ENCODE peak calls at places on chromosomes 5 and 9, in four cellular contexts. G is HepG2, F is K562, X is GM12878. Y is an unnamed sample.

GRCh38 chr5:115194671-115195070 is 25.0 kb upstream of the TRIM36 start:
- DNase-seq in G (peak; percentile 60), F (no peak), X (no peak), Y (no peak)

GRCh38 chr9:136056546-136057235 is 38.4 kb downstream of the NACC2 start:
- DNase-seq in G (no peak), F (no peak), X (no peak), Y (no peak)

GRCh38 chr9:136222896-136223266 is 18.0 kb upstream of the LHX3 start:
- DNase-seq in G (no peak), F (no peak), X (no peak), Y (no peak)

GRCh38 chr5:95842955-95843544 is 20.5 kb upstream of the GLRX start:
- DNase-seq in G (peak; percentile 88), F (peak; percentile 40), X (no peak), Y (no peak)

GRCh38 chr5:158054388-158055092 is 195.6 kb upstream of the CLINT1 start:
- DNase-seq in G (no peak), F (no peak), X (no peak), Y (peak; percentile 47)

GRCh38 chr5:172175263-172175719 is 12.7 kb downstream of the STK10 start:
- DNase-seq in G (peak; percentile 25), F (peak; percentile 43), X (peak; percentile 75), Y (no peak)

GRCh38 chr9:3525088-3525835 is 539 bp downstream of the RFX3 start:
- DNase-seq in G (no peak), F (peak; percentile 26), X (no peak), Y (peak; percentile 6)

GRCh38 chr5:94793113-94793815 is 174.8 kb downstream of the SLF1 start:
- DNase-seq in G (no peak), F (no peak), X (peak; percentile 92), Y (no peak)

GRCh38 chr9:94881023-94881422 is 154.5 kb downstream of the AOPEP start:
- DNase-seq in G (no peak), F (no peak), X (no peak), Y (no peak)

GRCh38 chr9:101460965-101461364 is 25.4 kb upstream of the ALDOB start:
- DNase-seq in G (no peak), F (no peak), X (no peak), Y (no peak)

GRCh38 chr9:124210697-124211096 is 47.1 kb upstream of the NEK6 start:
- DNase-seq in G (no peak), F (no peak), X (peak; percentile 69), Y (no peak)

GRCh38 chr5:56316302-56316994 is 83.3 kb upstream of the ANKRD55 start:
- DNase-seq in G (no peak), F (no peak), X (no peak), Y (no peak)

GRCh38 chr5:134275822-134276221 is 49.9 kb upstream of the PPP2CA start:
- DNase-seq in G (no peak), F (no peak), X (peak; percentile 37), Y (no peak)
- TF ChIP-seq BHLHE40 in G (no peak), F (no peak), X (peak; percentile 72), Y (no peak)

DNA sequence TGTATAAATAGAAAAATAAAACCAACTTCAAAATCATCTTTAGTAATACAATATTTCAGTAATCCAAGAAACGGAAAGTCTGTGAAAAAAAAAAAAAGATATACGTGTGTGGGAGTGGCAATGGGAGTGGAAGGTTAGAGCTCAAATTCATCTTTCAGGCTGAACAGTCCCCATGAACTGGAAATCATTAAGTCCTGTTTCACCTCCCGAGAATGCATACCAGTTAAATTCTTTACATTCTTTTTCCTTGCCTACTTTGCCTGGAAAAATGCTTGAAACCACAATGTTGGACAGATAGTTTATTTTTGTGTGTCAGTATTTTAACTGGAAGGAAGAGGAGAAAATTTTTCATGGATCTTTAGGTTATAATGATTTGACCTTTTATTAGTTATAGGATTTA is 166.8 kb downstream of the MUSK start:
- DNase-seq in G (peak; percentile 3), F (no peak), X (no peak), Y (no peak)
- TF ChIP-seq TARDBP in G (no peak), F (no peak), X (no peak), Y (no peak)

DNA sequence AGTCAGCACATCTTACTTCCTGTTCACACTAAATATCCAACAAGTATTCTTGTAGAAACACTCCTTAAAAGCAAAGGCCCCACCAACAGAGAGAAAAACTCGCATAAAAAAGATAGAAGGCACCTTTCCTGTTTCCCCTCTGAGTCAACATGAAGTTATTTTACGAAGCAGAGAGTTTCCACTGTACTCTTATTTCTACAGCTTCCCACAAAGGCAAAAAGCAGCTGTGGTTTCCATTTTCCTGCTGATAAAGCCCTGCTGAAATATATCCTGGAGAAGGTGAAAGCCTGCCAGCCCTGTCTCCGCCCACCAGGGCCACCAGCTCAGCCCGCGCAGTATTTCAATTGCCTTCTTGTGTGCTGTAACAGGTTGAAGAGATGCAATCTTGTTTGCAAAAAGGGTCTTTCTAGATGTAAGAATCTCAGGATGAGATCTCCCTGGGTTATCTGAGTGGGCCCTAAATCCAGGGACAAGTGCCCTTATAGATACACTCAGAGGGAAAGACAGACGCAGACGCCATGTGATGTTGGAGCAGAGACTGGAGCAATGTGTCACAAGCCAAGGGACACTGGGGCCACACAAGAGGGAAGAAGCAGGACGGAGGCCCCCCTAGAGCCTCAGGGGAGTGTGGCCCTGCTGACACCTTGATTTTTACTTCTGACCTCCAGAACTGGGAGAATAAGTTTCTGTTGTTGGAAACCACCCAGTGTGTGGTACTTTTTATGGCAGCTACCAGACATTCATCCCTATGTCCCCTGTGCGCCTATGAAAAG is 19.9 kb downstream of the SEMA4D start:
- DNase-seq in G (no peak), F (no peak), X (no peak), Y (no peak)
- TF ChIP-seq BHLHE40 in G (no peak), F (no peak), X (no peak), Y (no peak)

DNA sequence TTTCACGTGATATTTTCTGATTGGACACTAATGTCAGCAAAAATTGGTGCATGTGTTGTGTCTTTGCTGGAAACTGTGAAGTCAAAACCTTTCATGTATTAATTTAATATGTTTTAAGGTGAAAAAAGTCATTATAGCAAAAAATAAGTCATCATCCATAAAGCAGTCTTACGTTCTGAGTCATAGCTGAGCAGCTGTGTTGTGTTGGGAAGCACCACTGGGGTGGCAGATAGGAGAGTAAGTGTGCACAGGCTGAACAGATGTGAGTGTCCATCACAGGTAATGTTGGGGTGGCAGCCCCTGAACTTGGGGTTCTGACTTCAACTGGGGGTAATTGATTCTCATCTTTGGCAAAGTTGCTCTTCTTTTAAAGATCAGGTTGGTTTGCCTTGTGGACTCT is 156.8 kb downstream of the NXNL2 start:
- DNase-seq in G (no peak), F (no peak), X (no peak), Y (no peak)
- TF ChIP-seq TARDBP in G (no peak), F (no peak), X (no peak), Y (no peak)

GRCh38 chr5:3796736-3797135 is 201.1 kb downstream of the IRX1 start:
- DNase-seq in G (no peak), F (no peak), X (no peak), Y (no peak)
- TF ChIP-seq BHLHE40 in G (no peak), F (no peak), X (no peak), Y (no peak)

GRCh38 chr5:132425009-132425937 is 55.8 kb downstream of the SLC22A5 start:
- DNase-seq in G (no peak), F (peak; percentile 50), X (peak; percentile 93), Y (no peak)
- TF ChIP-seq TARDBP in G (no peak), F (no peak), X (peak; percentile 51), Y (no peak)

GRCh38 chr9:107813287-107813686 is 323.7 kb upstream of the KLF4 start:
- DNase-seq in G (no peak), F (no peak), X (no peak), Y (no peak)
- TF ChIP-seq BHLHE40 in G (no peak), F (no peak), X (no peak), Y (no peak)

DNA sequence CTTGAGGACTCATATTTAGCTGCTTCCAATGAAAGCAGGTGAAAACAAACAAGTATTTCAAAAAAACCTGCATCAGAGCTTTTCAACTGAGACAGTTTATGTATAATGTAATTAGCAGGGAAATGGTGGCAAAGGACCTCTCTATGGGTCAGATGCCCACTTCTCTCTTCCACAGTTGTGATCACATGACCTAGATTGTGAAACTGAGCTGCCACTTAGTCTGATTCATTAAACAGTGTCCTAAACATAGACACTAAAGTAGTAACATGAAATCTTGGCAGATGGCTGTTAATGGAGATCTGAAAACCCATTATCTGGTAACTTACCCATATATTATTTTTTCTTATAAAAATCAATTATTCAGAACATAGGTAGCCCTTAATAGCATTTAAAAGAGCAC is 663.6 kb upstream of the RIOK2 start:
- DNase-seq in G (no peak), F (no peak), X (no peak), Y (no peak)
- TF ChIP-seq TARDBP in G (no peak), F (no peak), X (no peak), Y (no peak)

GRCh38 chr9:121302786-121303185 is 34.8 kb downstream of the GSN start:
- DNase-seq in G (no peak), F (no peak), X (no peak), Y (no peak)
- TF ChIP-seq BHLHE40 in G (no peak), F (no peak), X (no peak), Y (no peak)

GRCh38 chr5:39426136-39426535 is 1.4 kb upstream of the DAB2 start:
- DNase-seq in G (no peak), F (no peak), X (no peak), Y (no peak)
- TF ChIP-seq TARDBP in G (no peak), F (no peak), X (no peak), Y (no peak)